ENCODE peak calls at places on chromosome 3, in four cellular contexts. T is progenitor cell of endocrine pancreas, I is T-cell, K is testis. W is an unnamed sample.

GRCh38 chr3:116155830-116156229 is 289.5 kb downstream of the LSAMP start:
- DNase-seq in K (no peak), I (no peak), T (no peak), W (no peak)

GRCh38 chr3:126356373-126357298 is 572 bp downstream of the KLF15 start:
- DNase-seq in I (no peak), K (peak), T (peak), W (peak)

GRCh38 chr3:64195786-64196185 is 29.5 kb downstream of the PRICKLE2 start:
- DNase-seq in I (no peak), T (no peak), K (no peak), W (no peak)

GRCh38 chr3:82145742-82146141 is 384.3 kb upstream of the GBE1 start:
- DNase-seq in I (no peak), K (no peak), T (no peak), W (no peak)

GRCh38 chr3:23294770-23295387 is 91.8 kb downstream of the UBE2E2 start:
- DNase-seq in T (no peak), K (no peak), I (no peak), W (no peak)

GRCh38 chr3:159881208-159881607 is 107.4 kb upstream of the IL12A start:
- DNase-seq in I (no peak), K (no peak), T (no peak), W (no peak)

GRCh38 chr3:83890039-83890762 is 1068.6 kb upstream of the CADM2 start:
- DNase-seq in K (no peak), T (no peak), I (no peak), W (no peak)

GRCh38 chr3:123685780-123686179 is 100.9 kb upstream of the HACD2 start:
- DNase-seq in I (no peak), K (no peak), T (no peak), W (no peak)

GRCh38 chr3:126124148-126124868 is 40.4 kb upstream of the SLC41A3 start:
- DNase-seq in K (no peak), T (no peak), I (no peak), W (no peak)

GRCh38 chr3:12663311-12663935 is 494 bp downstream of the RAF1 start:
- DNase-seq in K (peak), I (peak), T (peak), W (no peak)

GRCh38 chr3:37125195-37125594 is 49.2 kb downstream of the LRRFIP2 start:
- DNase-seq in T (no peak), I (no peak), K (no peak), W (no peak)

GRCh38 chr3:133661454-133662255 is at the start of gene TOPBP1:
- DNase-seq in I (peak), K (peak), T (peak), W (peak)

GRCh38 chr3:29922990-29923746 is 642.3 kb downstream of the RBMS3 start:
- DNase-seq in K (no peak), I (no peak), T (no peak), W (no peak)

GRCh38 chr3:196471551-196471950 is 32.0 kb downstream of the RNF168 start:
- DNase-seq in K (no peak), I (no peak), T (no peak), W (no peak)

GRCh38 chr3:130900959-130901358 is 7.1 kb downstream of the ATP2C1 start:
- DNase-seq in K (no peak), T (no peak), I (no peak), W (no peak)

GRCh38 chr3:42505849-42506410 is 3.5 kb downstream of the VIPR1 start:
- DNase-seq in I (no peak), T (no peak), K (peak), W (no peak)

GRCh38 chr3:180408654-180409053 is 193.3 kb upstream of the TTC14 start:
- DNase-seq in K (no peak), T (no peak), I (no peak), W (no peak)

GRCh38 chr3:23501201-23501824 is 298.2 kb downstream of the UBE2E2 start:
- DNase-seq in T (no peak), K (no peak), I (no peak), W (no peak)

GRCh38 chr3:44000586-44000985 is 241.1 kb upstream of the TOPAZ1 start:
- DNase-seq in K (no peak), I (no peak), T (no peak), W (no peak)

W was measured in upper lobe of left lung.